ENCODE peak calls at places on chromosomes 3 and 15, in five cellular contexts. M is activated CD8-positive, alpha-beta memory T cell treated with anti-CD3 and anti-CD28 coated beads for 48 hours; Z is thyroid gland; N is foreskin fibroblast; G is NCI-H526 treated with DMSO at 0.1 percent for 48 hours. J is an unnamed sample.

GRCh38 chr3:171427771-171428320 is 32.4 kb downstream of the TNIK start:
- DNase-seq in N (no peak), M (no peak), Z (no peak), G (no peak), J (no peak)

GRCh38 chr15:90644946-90645725 is 72.0 kb upstream of the BLM start:
- DNase-seq in N (no peak), M (no peak), Z (no peak), G (no peak), J (no peak)

GRCh38 chr15:45130291-45131000 is 652 bp downstream of the DUOX1 start:
- DNase-seq in N (no peak), G (no peak), M (no peak), Z (peak; percentile 37), J (no peak)

GRCh38 chr3:17023006-17023664 is 138.4 kb downstream of the PLCL2 start:
- DNase-seq in N (no peak), Z (no peak), G (no peak), M (no peak), J (peak; percentile 1)

GRCh38 chr15:59327942-59328341 is 44.7 kb downstream of the MYO1E start:
- DNase-seq in Z (no peak), N (no peak), G (no peak), M (no peak), J (no peak)

GRCh38 chr3:151445283-151446001 is 15.4 kb downstream of the IGSF10 start:
- DNase-seq in G (no peak), N (peak; percentile 94), M (no peak), Z (no peak), J (peak; percentile 89)

GRCh38 chr3:49813497-49814174 is at the start of gene UBA7:
- DNase-seq in M (no peak), N (peak; percentile 73), Z (peak; percentile 84), G (no peak), J (peak; percentile 61)

GRCh38 chr15:31869640-31870335 is 160.5 kb upstream of the CHRNA7 start:
- DNase-seq in G (no peak), M (no peak), N (peak; percentile 11), Z (peak; percentile 29), J (no peak)

GRCh38 chr3:45145223-45145622 is 955 bp downstream of the CDCP1 start:
- DNase-seq in Z (peak; percentile 26), G (peak; percentile 41), N (no peak), M (no peak), J (no peak)

GRCh38 chr3:40681658-40682055 is 156.9 kb downstream of the ZNF621 start:
- DNase-seq in G (peak; percentile 76), M (no peak), Z (no peak), N (no peak), J (no peak)

GRCh38 chr3:174191895-174192294 is 667.2 kb upstream of the NAALADL2 start:
- DNase-seq in G (no peak), N (no peak), M (no peak), Z (no peak), J (no peak)

GRCh38 chr15:69665641-69666091 is 213.0 kb downstream of the RPLP1 start:
- DNase-seq in N (no peak), G (peak; percentile 62), Z (no peak), M (no peak), J (no peak)

GRCh38 chr3:33093847-33094246 is 3.1 kb downstream of the GLB1 start:
- DNase-seq in N (no peak), G (no peak), Z (no peak), M (no peak), J (no peak)

GRCh38 chr3:32972482-32973146 is 21.2 kb downstream of the CCR4 start:
- DNase-seq in N (no peak), M (no peak), Z (no peak), G (no peak), J (no peak)

GRCh38 chr3:39671116-39671515 is 138.3 kb upstream of the MYRIP start:
- DNase-seq in Z (no peak), M (no peak), N (peak; percentile 63), G (no peak), J (no peak)